ENCODE peak calls at places on chromosome 14, in ten cellular contexts. A is esophagus squamous epithelium; I is CD8-positive, alpha-beta memory T cell; B is upper lobe of left lung; U is psoas muscle; J is heart left ventricle; L is tibial nerve; D is suprapubic skin; S is effector memory CD4-positive, alpha-beta T cell; P is A673. X is an unnamed sample.

GRCh38 chr14:75070383-75070782 is 942 bp downstream of the ZC2HC1C start:
- DNase-seq in J (no peak), I (no peak), U (peak; percentile 71), L (no peak), A (no peak), B (no peak), S (no peak), P (no peak), D (peak; percentile 85), X (peak; percentile 69)

GRCh38 chr14:50649691-50650090 is 18.4 kb downstream of the SAV1 start:
- DNase-seq in L (no peak), I (no peak), A (no peak), P (no peak), J (no peak), D (no peak), B (no peak), S (no peak), U (no peak), X (no peak)

GRCh38 chr14:85187521-85187920 is 342.4 kb upstream of the FLRT2 start:
- DNase-seq in U (no peak), S (no peak), I (no peak), D (no peak), P (no peak), J (no peak), B (no peak), L (no peak), A (no peak), X (no peak)

GRCh38 chr14:73865536-73866113 is 14.0 kb downstream of the PTGR2 start:
- DNase-seq in A (no peak), D (no peak), J (no peak), P (no peak), S (no peak), L (no peak), U (no peak), B (no peak), I (no peak), X (no peak)

GRCh38 chr14:93115920-93116675 is at the start of gene ITPK1:
- DNase-seq in S (peak; percentile 36), L (peak; percentile 33), A (no peak), D (peak; percentile 73), I (peak; percentile 73), J (peak; percentile 63), U (peak; percentile 61), B (peak; percentile 94), P (peak; percentile 75), X (peak; percentile 71)

GRCh38 chr14:88998027-88998426 is 173.6 kb downstream of the TTC8 start:
- DNase-seq in D (no peak), I (no peak), A (no peak), L (no peak), U (no peak), P (no peak), B (no peak), J (no peak), S (no peak), X (no peak)

GRCh38 chr14:68668531-68668930 is 124.3 kb downstream of the ZFP36L1 start:
- DNase-seq in L (no peak), I (no peak), S (no peak), U (no peak), P (no peak), A (no peak), D (no peak), J (no peak), B (no peak), X (peak; percentile 42)

GRCh38 chr14:74938873-74939495 is 15.9 kb upstream of the RPS6KL1 start:
- DNase-seq in J (no peak), D (no peak), P (no peak), L (no peak), I (no peak), S (no peak), A (no peak), B (no peak), U (no peak), X (no peak)

GRCh38 chr14:59529189-59529588 is 44.9 kb downstream of the JKAMP start:
- DNase-seq in J (no peak), I (no peak), D (no peak), A (no peak), L (no peak), B (no peak), U (no peak), S (no peak), P (no peak), X (no peak)

GRCh38 chr14:53596845-53597525 is 359.6 kb downstream of the BMP4 start:
- DNase-seq in I (no peak), J (peak; percentile 25), B (no peak), U (no peak), P (no peak), S (no peak), L (no peak), A (no peak), D (no peak), X (no peak)

GRCh38 chr14:67396381-67396965 is 15.5 kb downstream of the PLEK2 start:
- DNase-seq in D (no peak), L (no peak), I (no peak), P (peak; percentile 21), U (no peak), S (no peak), B (no peak), A (no peak), J (no peak), X (no peak)

GRCh38 chr14:57066887-57067513 is 201.7 kb downstream of the EXOC5 start:
- DNase-seq in S (no peak), D (no peak), A (no peak), P (peak; percentile 94), U (peak; percentile 21), J (no peak), I (no peak), B (peak; percentile 52), L (no peak), X (no peak)

DNA sequence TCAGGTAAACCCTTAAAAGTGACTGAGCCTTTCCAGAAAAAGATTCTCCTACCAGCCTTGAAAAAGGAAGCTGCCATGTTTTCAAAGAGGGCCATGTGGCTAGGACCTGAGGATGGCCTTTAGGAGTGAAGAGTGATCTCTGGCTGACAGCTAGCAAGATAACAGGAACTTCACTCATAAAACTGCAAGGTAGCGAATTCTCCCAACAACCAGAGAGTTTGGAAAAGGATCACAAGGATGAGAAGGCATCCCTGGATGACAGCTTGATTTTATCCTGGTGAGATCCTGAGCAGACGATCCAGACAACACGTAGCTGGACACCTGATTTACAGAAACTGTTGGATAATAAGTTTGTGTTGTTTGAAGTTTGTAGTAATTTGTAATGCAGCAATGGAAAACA is 115.6 kb upstream of the FBXO33 start:
- DNase-seq in A (no peak), J (no peak), B (no peak), P (no peak), D (no peak), L (no peak), U (no peak), I (no peak), S (no peak), X (no peak)
- H3K36me3 ChIP-seq in A (no peaks in the 10 kb centered on the region), J (no peaks in the 10 kb centered on the region), B (no peaks in the 10 kb centered on the region), P (no peaks in the 10 kb centered on the region), D (no peaks in the 10 kb centered on the region), L (no peaks in the 10 kb centered on the region), U (no peaks in the 10 kb centered on the region), I (no peaks in the 10 kb centered on the region), S (no peaks in the 10 kb centered on the region), X (no peaks in the 10 kb centered on the region)

DNA sequence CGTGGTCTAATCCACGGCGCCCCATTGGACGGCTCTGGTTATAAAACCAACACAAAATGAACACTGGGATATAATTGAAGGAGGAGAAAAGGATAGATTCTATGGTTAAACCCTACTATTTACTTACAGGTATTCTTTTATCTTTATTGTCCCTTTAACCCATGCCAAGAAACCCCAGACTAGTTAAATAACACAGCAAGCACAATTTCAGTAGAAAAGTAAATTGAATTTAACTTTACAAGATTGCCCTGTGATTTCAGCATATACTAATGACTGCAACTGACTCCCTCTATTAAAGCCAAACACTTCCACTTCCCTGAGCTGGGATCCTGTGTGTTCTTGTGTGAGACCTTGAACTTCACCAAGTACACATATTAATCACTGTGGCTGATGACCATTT is 45.3 kb downstream of the BCL11B start:
- DNase-seq in J (no peak), A (no peak), I (no peak), D (no peak), S (no peak), B (no peak), U (no peak), P (no peak), L (no peak), X (no peak)
- H3K27ac ChIP-seq in J (no peak overlapping the region), A (no peak overlapping the region), I (no peak overlapping the region), D (no peak overlapping the region), S (peak overlapping the region; percentile 97), B (no peak overlapping the region), U (no peak overlapping the region), P (peak overlapping the region; percentile 48), L (no peak overlapping the region), X (no peak overlapping the region)

GRCh38 chr14:60637490-60638452 is 11.5 kb downstream of the SIX1 start:
- DNase-seq in I (no peak), S (no peak), P (peak; percentile 78), D (no peak), B (peak; percentile 85), J (no peak), L (no peak), U (peak; percentile 42), A (no peak), X (no peak)
- H3K4me3 ChIP-seq in I (no peak overlapping the region), S (peak overlapping the region; percentile 16), P (peak overlapping the region; percentile 6), D (peak overlapping the region; percentile 40), B (no peak overlapping the region), J (peak overlapping the region; percentile 44), L (peak overlapping the region; percentile 49), U (peak overlapping the region; percentile 68), A (peak overlapping the region; percentile 51), X (peak overlapping the region; percentile 21)

DNA sequence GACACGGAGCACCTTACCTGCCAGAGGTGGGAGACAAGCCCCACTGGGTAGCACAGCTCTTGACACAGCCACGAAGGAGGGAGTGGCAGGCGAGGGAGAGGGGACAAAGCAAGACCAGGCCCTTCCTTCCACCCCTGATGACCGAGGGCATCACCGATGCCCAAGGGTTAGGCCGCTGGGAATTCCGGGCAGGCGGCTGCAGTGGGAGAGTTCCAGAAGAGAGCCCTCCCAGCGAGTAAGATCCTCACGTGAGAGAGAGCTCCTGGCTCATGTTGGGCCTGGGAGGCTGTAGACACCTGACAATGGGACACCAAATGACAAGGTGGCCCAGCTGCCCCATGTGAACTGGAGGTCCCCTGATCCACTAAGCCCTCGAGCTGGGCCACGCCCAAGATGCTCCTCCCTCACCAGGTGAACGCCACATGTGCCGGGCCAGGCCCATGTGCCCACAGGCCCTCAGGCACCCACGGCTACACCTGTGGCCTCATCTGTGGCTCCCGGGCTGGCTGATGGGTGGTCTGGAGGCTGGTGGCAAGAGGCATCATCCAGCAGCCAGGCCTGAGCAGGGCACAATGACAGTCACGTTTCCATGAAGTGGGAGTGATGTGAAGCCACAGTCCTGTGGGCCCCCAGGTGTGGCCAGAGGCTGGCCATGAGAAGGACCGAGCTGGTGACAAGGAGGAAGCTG is 32.1 kb upstream of the C14orf180 start:
- DNase-seq in J (peak; percentile 14), D (no peak), U (no peak), A (no peak), B (peak; percentile 64), I (no peak), P (no peak), L (no peak), S (no peak), X (no peak)
- H3K36me3 ChIP-seq in J (no peaks in the 10 kb centered on the region), D (no peaks in the 10 kb centered on the region), U (no peaks in the 10 kb centered on the region), A (no peaks in the 10 kb centered on the region), B (no peaks in the 10 kb centered on the region), I (no peaks in the 10 kb centered on the region), P (no peaks in the 10 kb centered on the region), L (no peaks in the 10 kb centered on the region), S (no peaks in the 10 kb centered on the region), X (no peaks in the 10 kb centered on the region)

GRCh38 chr14:21069388-21070082 is 569 bp upstream of the ARHGEF40 start:
- DNase-seq in I (peak; percentile 57), A (no peak), U (peak; percentile 47), D (peak; percentile 78), P (peak; percentile 55), S (peak; percentile 20), J (peak; percentile 69), L (no peak), B (no peak), X (no peak)
- H3K27ac ChIP-seq in I (no peak overlapping the region), A (peak overlapping the region; percentile 91), U (peak overlapping the region; percentile 84), D (peak overlapping the region; percentile 90), P (peak overlapping the region; percentile 90), S (no peak overlapping the region), J (peak overlapping the region; percentile 93), L (peak overlapping the region; percentile 97), B (peak overlapping the region; percentile 92), X (peak overlapping the region; percentile 96)

X was measured in ascending aorta.